ENCODE peak calls at places on chromosome 19, in six cellular contexts. One of them, this sample, is unnamed.

GRCh38 chr19:55603581-55604292 is 1.7 kb upstream of the ZNF865 start:
- DNase-seq in uterus: no peak
- DNase-seq in IMR-90: no peak
- DNase-seq in RWPE1: no peak
- DNase-seq in AG09309: no peak
- DNase-seq in HL-60: no peak
- DNase-seq in this sample: no peak

GRCh38 chr19:56837892-56838679 is 2.4 kb downstream of the PEG3 start:
- DNase-seq in uterus: peak; percentile 73
- DNase-seq in IMR-90: no peak
- DNase-seq in RWPE1: no peak
- DNase-seq in AG09309: no peak
- DNase-seq in HL-60: peak; percentile 76
- DNase-seq in this sample: peak; percentile 69

GRCh38 chr19:31344403-31344802 is 4.8 kb downstream of the TSHZ3 start:
- DNase-seq in uterus: no peak
- DNase-seq in IMR-90: no peak
- DNase-seq in RWPE1: no peak
- DNase-seq in AG09309: no peak
- DNase-seq in HL-60: no peak
- DNase-seq in this sample: no peak

GRCh38 chr19:18898081-18898532 is 2.1 kb upstream of the CERS1 start:
- DNase-seq in uterus: no peak
- DNase-seq in IMR-90: no peak
- DNase-seq in RWPE1: no peak
- DNase-seq in AG09309: no peak
- DNase-seq in HL-60: no peak
- DNase-seq in this sample: no peak

GRCh38 chr19:15293751-15294505 is 38.4 kb downstream of the BRD4 start:
- DNase-seq in uterus: no peak
- DNase-seq in IMR-90: peak; percentile 66
- DNase-seq in RWPE1: no peak
- DNase-seq in AG09309: no peak
- DNase-seq in HL-60: no peak
- DNase-seq in this sample: no peak

GRCh38 chr19:39052243-39052746 is 19.9 kb upstream of the FBXO27 start:
- DNase-seq in uterus: peak; percentile 22
- DNase-seq in IMR-90: peak; percentile 58
- DNase-seq in RWPE1: no peak
- DNase-seq in AG09309: no peak
- DNase-seq in HL-60: peak; percentile 24
- DNase-seq in this sample: peak; percentile 52

GRCh38 chr19:13783565-13784500 is 9.6 kb downstream of the C19orf53 start:
- DNase-seq in uterus: no peak
- DNase-seq in IMR-90: no peak
- DNase-seq in RWPE1: no peak
- DNase-seq in AG09309: no peak
- DNase-seq in HL-60: no peak
- DNase-seq in this sample: no peak

GRCh38 chr19:13850910-13851753 is 25.8 kb upstream of the NANOS3 start:
- DNase-seq in uterus: peak; percentile 92
- DNase-seq in IMR-90: peak; percentile 94
- DNase-seq in RWPE1: peak; percentile 89
- DNase-seq in AG09309: no peak
- DNase-seq in HL-60: no peak
- DNase-seq in this sample: peak; percentile 97

GRCh38 chr19:45172611-45173208 is 5.3 kb downstream of the TRAPPC6A start:
- DNase-seq in uterus: no peak
- DNase-seq in IMR-90: no peak
- DNase-seq in RWPE1: no peak
- DNase-seq in AG09309: no peak
- DNase-seq in HL-60: no peak
- DNase-seq in this sample: no peak

GRCh38 chr19:19591133-19591825 is 27.2 kb downstream of the PBX4 start:
- DNase-seq in uterus: no peak
- DNase-seq in IMR-90: peak; percentile 99
- DNase-seq in RWPE1: peak; percentile 98
- DNase-seq in AG09309: peak; percentile 86
- DNase-seq in HL-60: peak; percentile 80
- DNase-seq in this sample: peak; percentile 94

GRCh38 chr19:14113762-14114414 is 3.7 kb downstream of the PRKACA start:
- DNase-seq in uterus: no peak
- DNase-seq in IMR-90: no peak
- DNase-seq in RWPE1: no peak
- DNase-seq in AG09309: no peak
- DNase-seq in HL-60: peak; percentile 93
- DNase-seq in this sample: no peak

GRCh38 chr19:364496-365287 is 20.1 kb upstream of the MIER2 start:
- DNase-seq in uterus: no peak
- DNase-seq in IMR-90: no peak
- DNase-seq in RWPE1: no peak
- DNase-seq in AG09309: no peak
- DNase-seq in HL-60: no peak
- DNase-seq in this sample: no peak

GRCh38 chr19:38280030-38280921 is 15.9 kb downstream of the SPINT2 start:
- DNase-seq in uterus: no peak
- DNase-seq in IMR-90: no peak
- DNase-seq in RWPE1: no peak
- DNase-seq in AG09309: no peak
- DNase-seq in HL-60: no peak
- DNase-seq in this sample: no peak

GRCh38 chr19:50024719-50025021 is 502 bp downstream of the VRK3 start:
- DNase-seq in uterus: no peak
- DNase-seq in IMR-90: no peak
- DNase-seq in RWPE1: no peak
- DNase-seq in AG09309: no peak
- DNase-seq in HL-60: no peak
- DNase-seq in this sample: no peak

GRCh38 chr19:10503002-10503789 is at the start of gene KEAP1:
- DNase-seq in uterus: peak; percentile 39
- DNase-seq in IMR-90: no peak
- DNase-seq in RWPE1: no peak
- DNase-seq in AG09309: no peak
- DNase-seq in HL-60: peak; percentile 74
- DNase-seq in this sample: no peak

GRCh38 chr19:22532388-22533310 is 101.5 kb upstream of the ZNF492 start:
- DNase-seq in uterus: peak; percentile 94
- DNase-seq in IMR-90: no peak
- DNase-seq in RWPE1: no peak
- DNase-seq in AG09309: no peak
- DNase-seq in HL-60: no peak
- DNase-seq in this sample: no peak

GRCh38 chr19:29860492-29860891 is 48.7 kb downstream of the CCNE1 start:
- DNase-seq in uterus: no peak
- DNase-seq in IMR-90: no peak
- DNase-seq in RWPE1: no peak
- DNase-seq in AG09309: no peak
- DNase-seq in HL-60: no peak
- DNase-seq in this sample: peak; percentile 18

GRCh38 chr19:1213391-1214286 is 8.1 kb downstream of the STK11 start:
- DNase-seq in uterus: peak; percentile 60
- DNase-seq in IMR-90: peak; percentile 58
- DNase-seq in RWPE1: peak; percentile 65
- DNase-seq in AG09309: no peak
- DNase-seq in HL-60: peak; percentile 75
- DNase-seq in this sample: peak; percentile 90

GRCh38 chr19:18574691-18575291 is 3.1 kb downstream of the UBA52 start:
- DNase-seq in uterus: no peak
- DNase-seq in IMR-90: no peak
- DNase-seq in RWPE1: no peak
- DNase-seq in AG09309: no peak
- DNase-seq in HL-60: no peak
- DNase-seq in this sample: no peak

GRCh38 chr19:51570962-51571575 is at the start of gene ZNF175:
- DNase-seq in uterus: peak; percentile 98
- DNase-seq in IMR-90: peak; percentile 96
- DNase-seq in RWPE1: peak; percentile 89
- DNase-seq in AG09309: peak; percentile 83
- DNase-seq in HL-60: peak; percentile 92
- DNase-seq in this sample: peak; percentile 75
- TF ChIP-seq CTCF in uterus: peak; percentile 22
- TF ChIP-seq CTCF in IMR-90: no peak
- TF ChIP-seq CTCF in RWPE1: no peak
- TF ChIP-seq CTCF in AG09309: no peak
- TF ChIP-seq CTCF in HL-60: no peak
- TF ChIP-seq CTCF in this sample: no peak

GRCh38 chr19:6735181-6735891 is 2.0 kb downstream of the GPR108 start:
- DNase-seq in uterus: no peak
- DNase-seq in IMR-90: no peak
- DNase-seq in RWPE1: no peak
- DNase-seq in AG09309: no peak
- DNase-seq in HL-60: no peak
- DNase-seq in this sample: no peak

GRCh38 chr19:6731822-6732221 is 5.6 kb downstream of the GPR108 start:
- DNase-seq in uterus: no peak
- DNase-seq in IMR-90: no peak
- DNase-seq in RWPE1: no peak
- DNase-seq in AG09309: no peak
- DNase-seq in HL-60: no peak
- DNase-seq in this sample: no peak

GRCh38 chr19:6732803-6733337 is 4.5 kb downstream of the GPR108 start:
- DNase-seq in uterus: no peak
- DNase-seq in IMR-90: no peak
- DNase-seq in RWPE1: no peak
- DNase-seq in AG09309: no peak
- DNase-seq in HL-60: no peak
- DNase-seq in this sample: no peak

GRCh38 chr19:6734096-6734696 is 3.2 kb downstream of the GPR108 start:
- DNase-seq in uterus: no peak
- DNase-seq in IMR-90: no peak
- DNase-seq in RWPE1: no peak
- DNase-seq in AG09309: no peak
- DNase-seq in HL-60: no peak
- DNase-seq in this sample: no peak

DNA sequence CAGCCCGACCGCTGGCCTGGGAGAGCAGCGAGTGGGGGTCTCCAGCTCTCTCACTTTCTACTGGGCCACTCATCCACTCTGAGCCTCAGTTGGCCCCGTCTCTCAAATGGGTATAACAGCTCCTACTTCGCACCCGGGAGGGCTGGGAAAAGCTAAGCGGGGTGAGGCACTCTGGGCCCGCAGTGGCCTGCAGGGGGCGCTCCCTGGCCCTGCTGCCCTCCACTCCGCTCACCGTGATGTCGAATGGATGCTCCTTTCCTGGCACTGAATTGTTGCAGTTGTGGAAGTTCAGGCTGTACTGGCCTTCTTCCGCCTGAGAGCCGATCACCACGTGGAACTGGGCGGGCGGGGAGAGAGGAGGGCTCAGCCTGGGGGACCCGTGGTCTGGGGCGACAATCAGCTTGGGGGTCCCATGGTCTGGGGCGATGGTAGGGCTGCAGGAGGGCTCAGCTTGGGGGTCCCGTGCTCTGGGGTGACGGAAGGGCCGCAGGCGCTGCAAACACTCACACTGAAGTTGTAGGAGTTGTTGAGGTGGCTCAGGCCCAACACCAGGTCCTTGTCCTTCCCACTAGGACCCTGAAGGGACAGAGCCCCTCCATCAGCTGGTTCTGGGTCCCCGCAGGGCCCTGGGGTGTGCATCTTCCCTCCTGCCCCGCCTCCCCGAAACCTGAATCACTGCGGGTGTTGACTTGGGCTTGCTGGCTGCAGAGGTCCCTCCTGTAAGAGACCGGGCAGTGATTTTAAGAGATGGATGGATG is 3.9 kb downstream of the GPR108 start:
- DNase-seq in uterus: no peak
- DNase-seq in IMR-90: no peak
- DNase-seq in RWPE1: no peak
- DNase-seq in AG09309: no peak
- DNase-seq in HL-60: no peak
- DNase-seq in this sample: no peak
- TF ChIP-seq CTCF in uterus: no peak
- TF ChIP-seq CTCF in IMR-90: peak; percentile 20
- TF ChIP-seq CTCF in RWPE1: no peak
- TF ChIP-seq CTCF in AG09309: peak; percentile 26
- TF ChIP-seq CTCF in HL-60: no peak
- TF ChIP-seq CTCF in this sample: no peak

GRCh38 chr19:4360641-4361151 is 17.3 kb downstream of the MPND start:
- DNase-seq in uterus: no peak
- DNase-seq in IMR-90: no peak
- DNase-seq in RWPE1: no peak
- DNase-seq in AG09309: no peak
- DNase-seq in HL-60: no peak
- DNase-seq in this sample: no peak

GRCh38 chr19:4361152-4362037 is 18.0 kb downstream of the MPND start:
- DNase-seq in uterus: no peak
- DNase-seq in IMR-90: peak; percentile 54
- DNase-seq in RWPE1: no peak
- DNase-seq in AG09309: no peak
- DNase-seq in HL-60: no peak
- DNase-seq in this sample: no peak

GRCh38 chr19:4363571-4364304 is 20.4 kb downstream of the MPND start:
- DNase-seq in uterus: no peak
- DNase-seq in IMR-90: no peak
- DNase-seq in RWPE1: no peak
- DNase-seq in AG09309: no peak
- DNase-seq in HL-60: no peak
- DNase-seq in this sample: no peak

GRCh38 chr19:4362038-4362828 is 18.9 kb downstream of the MPND start:
- DNase-seq in uterus: no peak
- DNase-seq in IMR-90: no peak
- DNase-seq in RWPE1: no peak
- DNase-seq in AG09309: no peak
- DNase-seq in HL-60: no peak
- DNase-seq in this sample: no peak

GRCh38 chr19:4362871-4363545 is 19.6 kb downstream of the MPND start:
- DNase-seq in uterus: no peak
- DNase-seq in IMR-90: no peak
- DNase-seq in RWPE1: no peak
- DNase-seq in AG09309: no peak
- DNase-seq in HL-60: no peak
- DNase-seq in this sample: no peak
- TF ChIP-seq CTCF in uterus: no peak
- TF ChIP-seq CTCF in IMR-90: peak; percentile 20
- TF ChIP-seq CTCF in RWPE1: peak; percentile 33
- TF ChIP-seq CTCF in AG09309: peak; percentile 19
- TF ChIP-seq CTCF in HL-60: peak; percentile 15
- TF ChIP-seq CTCF in this sample: no peak

DNA sequence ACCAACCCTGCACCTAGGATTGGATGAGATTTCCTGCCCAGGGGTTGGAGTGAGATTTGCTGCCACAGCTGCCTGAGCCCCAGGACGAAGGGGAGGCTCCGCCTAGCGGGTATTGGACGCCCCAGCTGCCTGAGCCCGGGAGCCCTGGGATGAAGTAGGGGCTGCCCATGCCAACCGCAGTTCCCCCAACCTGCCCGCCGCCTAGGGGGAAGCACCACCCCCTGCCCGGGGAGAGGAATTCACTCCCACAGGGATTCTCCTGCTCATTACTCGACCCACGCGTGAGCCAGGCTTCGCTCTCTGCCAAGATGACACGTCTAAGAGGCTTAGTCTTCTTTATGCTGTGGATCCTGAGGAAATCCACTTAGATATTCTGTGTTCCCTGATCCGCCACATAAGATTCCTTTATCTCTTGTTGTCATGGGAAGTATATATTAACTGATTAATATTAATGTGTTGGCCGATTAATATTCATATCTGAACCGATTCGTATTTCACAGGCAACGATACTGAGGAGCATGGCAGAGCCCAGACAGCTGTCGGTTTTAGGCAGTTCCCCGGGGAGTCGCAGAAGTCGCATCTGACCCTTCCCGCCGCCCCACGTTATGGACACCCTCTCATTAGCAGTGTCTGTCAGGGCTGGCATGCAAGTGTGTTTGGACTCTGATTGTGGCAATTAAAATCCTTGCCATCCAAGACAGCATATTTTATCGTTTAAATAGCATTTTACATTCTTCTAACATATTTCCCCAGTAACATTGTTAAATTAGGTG is 44.5 kb upstream of the KCTD15 start:
- DNase-seq in uterus: no peak
- DNase-seq in IMR-90: no peak
- DNase-seq in RWPE1: no peak
- DNase-seq in AG09309: no peak
- DNase-seq in HL-60: no peak
- DNase-seq in this sample: no peak
- TF ChIP-seq CTCF in uterus: no peak
- TF ChIP-seq CTCF in IMR-90: no peak
- TF ChIP-seq CTCF in RWPE1: no peak
- TF ChIP-seq CTCF in AG09309: no peak
- TF ChIP-seq CTCF in HL-60: no peak
- TF ChIP-seq CTCF in this sample: no peak